ENCODE peak calls at places on chromosome 6, in five cellular contexts. L is IMR-90, J is esophagus squamous epithelium, F is heart left ventricle, H is lower leg skin. D is an unnamed sample.

GRCh38 chr6:14723535-14724086 is 522.3 kb upstream of the JARID2 start:
- DNase-seq in L (no peak), J (no peak), F (no peak), H (no peak), D (no peak)

GRCh38 chr6:37210313-37210898 is 40.5 kb downstream of the PIM1 start:
- DNase-seq in L (peak; percentile 85), J (no peak), F (no peak), H (peak; percentile 87), D (peak; percentile 76)

GRCh38 chr6:106522557-106522956 is 106.7 kb downstream of the RTN4IP1 start:
- DNase-seq in L (no peak), J (no peak), F (no peak), H (no peak), D (no peak)

GRCh38 chr6:27177454-27178000 is 70.0 kb upstream of the PRSS16 start:
- DNase-seq in L (peak; percentile 83), J (no peak), F (peak; percentile 83), H (peak; percentile 74), D (peak; percentile 73)

GRCh38 chr6:20158691-20159090 is 53.6 kb downstream of the MBOAT1 start:
- DNase-seq in L (no peak), J (no peak), F (no peak), H (no peak), D (no peak)

GRCh38 chr6:122026572-122027369 is 372.7 kb upstream of the HSF2 start:
- DNase-seq in L (no peak), J (no peak), F (no peak), H (no peak), D (no peak)

GRCh38 chr6:99507648-99508047 is 7.6 kb downstream of the USP45 start:
- DNase-seq in L (no peak), J (no peak), F (no peak), H (no peak), D (peak; percentile 38)

GRCh38 chr6:43095939-43096338 is 19.8 kb downstream of the PTK7 start:
- DNase-seq in L (no peak), J (no peak), F (no peak), H (no peak), D (no peak)

GRCh38 chr6:81753709-81754678 is 1.5 kb upstream of the TENT5A start:
- DNase-seq in L (peak; percentile 59), J (peak; percentile 19), F (peak; percentile 92), H (peak; percentile 87), D (peak; percentile 89)

GRCh38 chr6:122869437-122870024 is 80.5 kb downstream of the SMPDL3A start:
- DNase-seq in L (peak; percentile 47), J (no peak), F (no peak), H (no peak), D (no peak)

DNA sequence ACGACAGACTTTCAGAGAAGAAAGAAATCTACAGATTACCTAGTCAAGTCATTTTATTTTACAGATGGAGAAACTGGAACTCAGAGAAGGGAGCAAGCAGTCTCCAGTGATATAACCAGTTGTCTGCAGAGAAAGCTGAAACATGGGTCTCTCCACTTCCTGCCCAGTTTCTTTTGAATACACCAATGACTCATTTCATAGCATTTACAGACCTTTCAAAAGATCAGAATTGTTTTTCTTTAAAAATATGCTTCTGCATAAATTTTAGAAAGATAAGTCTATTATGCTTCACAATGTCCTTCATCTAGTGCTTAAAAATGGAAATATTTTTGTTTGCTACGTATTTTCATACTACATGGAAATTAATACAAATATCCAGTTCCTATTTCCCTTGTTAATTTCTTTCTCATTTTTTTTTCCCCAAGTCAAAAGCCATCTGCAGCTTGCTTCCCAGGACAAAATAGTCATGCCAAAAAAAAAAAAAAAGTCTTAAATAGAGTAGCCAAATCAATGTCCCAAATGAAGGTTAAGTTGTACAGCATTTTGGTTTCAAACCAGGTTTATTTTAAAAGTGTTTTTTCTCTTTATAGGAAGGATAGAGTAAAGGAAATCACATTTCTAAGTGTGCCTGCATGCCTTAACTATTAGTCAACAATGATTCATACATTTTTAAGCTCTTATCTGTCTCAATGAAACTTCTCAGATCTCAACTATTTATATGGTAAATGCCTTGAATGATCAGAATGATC is 36.9 kb downstream of the ARHGAP18 start:
- DNase-seq in L (peak; percentile 87), J (no peak), F (no peak), H (no peak), D (no peak)
- H3K4me3 ChIP-seq in L (no peak overlapping the region), J (no peak overlapping the region), F (no peak overlapping the region), H (no peak overlapping the region), D (no peak overlapping the region)

DNA sequence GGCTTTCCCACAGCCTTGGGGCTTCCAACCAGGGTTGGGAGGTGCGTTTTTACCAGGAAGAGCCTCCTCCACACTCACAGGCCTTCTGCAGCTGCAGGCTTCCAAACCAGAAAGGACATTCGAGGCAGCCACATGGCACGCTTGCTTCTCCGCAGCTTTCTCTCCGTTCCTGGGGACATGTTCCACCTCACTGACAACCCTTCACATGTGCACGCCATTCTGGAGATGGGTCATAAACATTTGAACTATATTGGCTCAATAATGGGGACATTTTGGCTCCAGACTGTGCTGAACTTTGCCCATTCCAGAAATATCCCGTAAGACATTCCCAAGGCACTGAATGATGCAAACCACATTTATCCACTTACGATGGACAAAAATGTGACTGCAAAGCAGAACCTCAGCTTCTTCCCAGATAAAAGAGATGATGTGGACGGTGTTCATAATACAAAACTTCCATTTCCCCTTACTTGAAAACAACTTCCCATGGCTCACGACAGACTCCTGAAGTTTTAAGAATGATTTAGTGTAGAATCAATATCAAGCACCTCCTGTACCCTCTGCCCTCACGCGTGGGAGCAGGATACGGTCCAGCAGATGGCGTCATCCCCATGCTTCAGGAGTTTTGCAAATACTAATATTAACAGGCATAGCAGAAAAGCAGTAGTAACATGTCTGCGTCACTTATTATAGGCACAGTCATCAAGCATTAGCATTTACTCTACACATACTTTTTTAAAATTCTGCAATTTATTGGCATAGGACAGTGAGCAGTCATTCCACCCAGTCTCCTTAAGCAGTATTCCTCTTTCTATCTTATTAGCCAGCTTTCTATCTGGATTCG is 25.4 kb upstream of the FOXF2 start:
- DNase-seq in L (peak; percentile 68), J (no peak), F (no peak), H (no peak), D (no peak)
- TF ChIP-seq CTCF in L (peak; percentile 40), J (peak; percentile 6), F (no peak), H (no peak), D (no peak)

GRCh38 chr6:110876170-110876773 is 1.7 kb downstream of the AMD1 start:
- DNase-seq in L (peak; percentile 90), J (peak; percentile 33), F (peak; percentile 90), H (peak; percentile 85), D (peak; percentile 90)
- TF ChIP-seq POLR2A in L (peak; percentile 96), J (no peak), F (peak; percentile 4), H (no peak), D (peak; percentile 93)

DNA sequence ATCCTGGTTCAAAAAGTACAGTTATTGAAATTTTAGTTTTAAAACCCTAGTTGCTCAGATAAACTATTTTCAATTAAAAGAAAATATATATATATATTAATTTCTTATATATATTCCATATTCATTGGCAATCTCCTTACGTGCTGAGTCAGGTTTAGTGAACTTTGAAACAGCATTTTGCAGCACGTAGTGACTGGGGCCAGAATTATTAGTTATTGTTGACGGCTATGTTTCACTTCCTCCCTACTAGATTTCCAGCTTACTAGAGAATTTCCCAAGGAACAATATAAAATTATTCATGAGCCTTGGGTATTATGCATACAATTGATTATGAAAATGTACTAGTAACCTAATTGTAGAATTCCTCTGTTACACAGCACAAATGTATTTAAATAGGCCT is 150.3 kb downstream of the KLHL32 start:
- DNase-seq in L (no peak), J (no peak), F (no peak), H (no peak), D (no peak)
- H3K4me3 ChIP-seq in L (no peak overlapping the region), J (no peak overlapping the region), F (no peak overlapping the region), H (no peak overlapping the region), D (no peak overlapping the region)

GRCh38 chr6:4957521-4958231 is 46.2 kb downstream of the RPP40 start:
- DNase-seq in L (no peak), J (no peak), F (no peak), H (no peak), D (no peak)
- TF ChIP-seq CTCF in L (no peak), J (no peak), F (no peak), H (no peak), D (peak; percentile 5)

GRCh38 chr6:26156850-26157149 is 69.6 kb downstream of the HFE start:
- DNase-seq in L (no peak), J (no peak), F (no peak), H (no peak), D (no peak)
- TF ChIP-seq POLR2A in L (no peak), J (peak; percentile 33), F (no peak), H (no peak), D (no peak)

GRCh38 chr6:80535914-80536565 is 429.6 kb downstream of the BCKDHB start:
- DNase-seq in L (peak; percentile 79), J (no peak), F (no peak), H (no peak), D (no peak)
- H3K4me3 ChIP-seq in L (no peak overlapping the region), J (no peak overlapping the region), F (no peak overlapping the region), H (no peak overlapping the region), D (no peak overlapping the region)

DNA sequence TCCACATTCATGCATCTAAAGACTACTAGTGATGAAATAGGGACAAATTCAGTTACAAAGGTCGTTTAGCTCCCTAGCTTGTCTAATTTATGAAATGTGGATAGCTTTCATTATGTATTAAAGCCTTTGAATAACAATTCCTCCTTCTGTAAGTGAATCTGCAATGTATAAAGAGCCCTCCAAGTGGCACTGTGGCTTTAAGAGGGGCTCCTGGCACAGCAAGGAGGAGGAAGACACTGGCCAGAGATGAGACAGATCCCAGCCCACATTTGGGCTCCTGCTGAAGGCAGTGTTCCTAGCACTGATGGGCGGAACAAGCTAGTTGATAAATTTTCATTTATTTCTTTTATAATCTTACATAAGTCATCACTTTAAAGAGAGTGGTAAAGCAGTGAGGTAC is 17.6 kb upstream of the FUCA2 start:
- DNase-seq in L (no peak), J (no peak), F (no peak), H (no peak), D (no peak)
- TF ChIP-seq CTCF in L (no peak), J (no peak), F (no peak), H (no peak), D (no peak)